ENCODE peak calls at places on chromosome 2, in nine cellular contexts. F is iris pigment epithelial cell; M is T follicular helper cell; J is HS-27A; T is LoVo; O is stimulated activated CD4-positive, alpha-beta T cell treated with anti-CD3 and anti-CD28 coated beads, Interleukin-1b, Interleukin-23, amount 100 ng/mL, for 48 hours; X is COR-L47; H is GM13976; I is stimulated activated CD8-positive, alpha-beta memory T cell treated with anti-CD3 and anti-CD28 coated beads, Interleukin-2, amount 100 ng/mL, for 1 hour. K is an unnamed sample.
A peak's percentile ranks its signal among the peaks of the same experiment; 100 is the strongest.

GRCh38 chr2:219636144-219636915 is 8.9 kb downstream of the SLC4A3 start:
- DNase-seq in F (no peak), M (no peak), J (no peak), T (no peak), O (no peak), X (no peak), H (peak; percentile 29), I (no peak), K (no peak)

GRCh38 chr2:157223624-157224205 is 33.8 kb upstream of the GALNT5 start:
- DNase-seq in F (no peak), M (no peak), J (no peak), T (no peak), O (no peak), X (no peak), H (no peak), I (no peak), K (no peak)

GRCh38 chr2:30871440-30871839 is 64.2 kb upstream of the CAPN13 start:
- DNase-seq in F (no peak), M (no peak), J (no peak), T (no peak), O (no peak), X (peak; percentile 24), H (no peak), I (no peak), K (no peak)

GRCh38 chr2:102301867-102302362 is 9.4 kb upstream of the IL1RL1 start:
- DNase-seq in F (peak; percentile 30), M (peak; percentile 8), J (no peak), T (no peak), O (peak; percentile 56), X (no peak), H (peak; percentile 45), I (no peak), K (no peak)

GRCh38 chr2:237864030-237864931 is 4.9 kb downstream of the RAMP1 start:
- DNase-seq in F (no peak), M (no peak), J (no peak), T (no peak), O (no peak), X (no peak), H (peak; percentile 26), I (no peak), K (no peak)

GRCh38 chr2:29113027-29113686 is 2.1 kb upstream of the CLIP4 start:
- DNase-seq in F (peak; percentile 64), M (no peak), J (no peak), T (no peak), O (no peak), X (no peak), H (no peak), I (no peak), K (peak; percentile 90)

GRCh38 chr2:16948073-16948472 is 282.4 kb upstream of the CYRIA start:
- DNase-seq in F (no peak), M (no peak), J (no peak), T (no peak), O (no peak), X (peak; percentile 71), H (no peak), I (no peak), K (no peak)

GRCh38 chr2:101418704-101419663 is 31.7 kb upstream of the CREG2 start:
- DNase-seq in F (peak; percentile 75), M (peak; percentile 36), J (no peak), T (peak; percentile 47), O (peak; percentile 48), X (peak; percentile 11), H (peak; percentile 67), I (peak; percentile 31), K (peak; percentile 59)

GRCh38 chr2:108616290-108616689 is 82.0 kb downstream of the LIMS1 start:
- DNase-seq in F (no peak), M (no peak), J (no peak), T (no peak), O (no peak), X (no peak), H (no peak), I (no peak), K (no peak)

GRCh38 chr2:124171472-124172063 is 146.5 kb downstream of the CNTNAP5 start:
- DNase-seq in F (no peak), M (no peak), J (no peak), T (no peak), O (no peak), X (no peak), H (no peak), I (no peak), K (no peak)

GRCh38 chr2:170505631-170506270 is 209.4 kb upstream of the SP5 start:
- DNase-seq in F (no peak), M (no peak), J (no peak), T (no peak), O (no peak), X (no peak), H (no peak), I (no peak), K (no peak)

GRCh38 chr2:241870081-241870541 is 582 bp downstream of the RTP5 start:
- DNase-seq in F (no peak), M (no peak), J (no peak), T (no peak), O (no peak), X (peak; percentile 32), H (no peak), I (no peak), K (no peak)

GRCh38 chr2:198309673-198310280 is 505.4 kb downstream of the PLCL1 start:
- DNase-seq in F (peak; percentile 39), M (peak; percentile 31), J (peak; percentile 33), T (peak; percentile 62), O (peak; percentile 45), X (peak; percentile 49), H (peak; percentile 43), I (peak; percentile 24), K (peak; percentile 42)

GRCh38 chr2:177896587-177896986 is 176.0 kb downstream of the PDE11A start:
- DNase-seq in F (no peak), M (no peak), J (no peak), T (no peak), O (no peak), X (no peak), H (no peak), I (no peak), K (no peak)

GRCh38 chr2:19607931-19608762 is 249.7 kb upstream of the OSR1 start:
- DNase-seq in F (peak; percentile 94), M (no peak), J (peak; percentile 63), T (peak; percentile 59), O (no peak), X (no peak), H (no peak), I (no peak), K (peak; percentile 81)

GRCh38 chr2:68434981-68435380 is 32.1 kb downstream of the FBXO48 start:
- DNase-seq in F (no peak), M (no peak), J (no peak), T (no peak), O (no peak), X (no peak), H (no peak), I (no peak), K (no peak)

GRCh38 chr2:197628043-197628500 is 47.3 kb downstream of the RFTN2 start:
- DNase-seq in F (peak; percentile 4), M (no peak), J (no peak), T (no peak), O (no peak), X (no peak), H (no peak), I (no peak), K (no peak)

GRCh38 chr2:215372968-215373649 is 61.2 kb downstream of the ATIC start:
- DNase-seq in F (no peak), M (no peak), J (no peak), T (no peak), O (no peak), X (no peak), H (no peak), I (no peak), K (no peak)

GRCh38 chr2:234550056-234550455 is 53.2 kb upstream of the ARL4C start:
- DNase-seq in F (no peak), M (no peak), J (no peak), T (no peak), O (no peak), X (no peak), H (no peak), I (no peak), K (no peak)

GRCh38 chr2:199692489-199692888 is 158.5 kb downstream of the FTCDNL1 start:
- DNase-seq in F (peak; percentile 2), M (no peak), J (no peak), T (no peak), O (no peak), X (peak; percentile 99), H (no peak), I (no peak), K (no peak)

GRCh38 chr2:115946891-115947290 is 1504.5 kb downstream of the DPP10 start:
- DNase-seq in F (no peak), M (no peak), J (no peak), T (no peak), O (no peak), X (no peak), H (no peak), I (no peak), K (no peak)

GRCh38 chr2:239685556-239685955 is 284.7 kb upstream of the HDAC4 start:
- DNase-seq in F (no peak), M (no peak), J (no peak), T (no peak), O (no peak), X (no peak), H (no peak), I (no peak), K (no peak)

GRCh38 chr2:66050392-66050791 is 384.5 kb upstream of the MEIS1 start:
- DNase-seq in F (no peak), M (no peak), J (no peak), T (no peak), O (no peak), X (no peak), H (no peak), I (no peak), K (no peak)

GRCh38 chr2:73931531-73932500 is 5.1 kb downstream of the DGUOK start:
- DNase-seq in F (peak; percentile 73), M (no peak), J (no peak), T (no peak), O (peak; percentile 64), X (no peak), H (no peak), I (no peak), K (peak; percentile 38)

GRCh38 chr2:9800975-9801723 is 42.1 kb upstream of the TAF1B start:
- DNase-seq in F (peak; percentile 72), M (no peak), J (no peak), T (peak; percentile 20), O (peak; percentile 45), X (no peak), H (no peak), I (peak; percentile 21), K (peak; percentile 33)

GRCh38 chr2:230000118-230000841 is 68.4 kb downstream of the SLC16A14 start:
- DNase-seq in F (no peak), M (no peak), J (no peak), T (no peak), O (no peak), X (no peak), H (peak; percentile 78), I (no peak), K (no peak)

GRCh38 chr2:99864561-99865216 is 277.7 kb downstream of the AFF3 start:
- DNase-seq in F (peak; percentile 74), M (no peak), J (no peak), T (no peak), O (no peak), X (no peak), H (no peak), I (no peak), K (no peak)

GRCh38 chr2:242030858-242031257 is 161.3 kb downstream of the RTP5 start:
- DNase-seq in F (no peak), M (no peak), J (no peak), T (no peak), O (no peak), X (no peak), H (no peak), I (no peak), K (no peak)

GRCh38 chr2:23385351-23385747 is 370 bp downstream of the KLHL29 start:
- DNase-seq in F (peak; percentile 54), M (no peak), J (no peak), T (no peak), O (no peak), X (no peak), H (peak; percentile 59), I (no peak), K (peak; percentile 52)

GRCh38 chr2:201704536-201704935 is 6.1 kb upstream of the MPP4 start:
- DNase-seq in F (no peak), M (no peak), J (no peak), T (no peak), O (no peak), X (no peak), H (no peak), I (no peak), K (no peak)

GRCh38 chr2:65530547-65531320 is 98.3 kb upstream of the SPRED2 start:
- DNase-seq in F (peak; percentile 31), M (no peak), J (peak; percentile 5), T (no peak), O (no peak), X (no peak), H (no peak), I (no peak), K (peak; percentile 79)